ENCODE peak calls at places on chromosomes 13 and 19, in six cellular contexts. W is WTC11, V is AG09309, T is thoracic aorta, J is upper lobe of right lung, Q is GM12864. R is an unnamed sample.

GRCh38 chr13:94416454-94417080 is 62.9 kb downstream of the DCT start:
- DNase-seq in T (no peak), Q (no peak), J (no peak), W (peak; percentile 64), V (no peak), R (no peak)

GRCh38 chr13:27353166-27353583 is 71.2 kb upstream of the GTF3A start:
- DNase-seq in J (no peak), T (no peak), Q (peak; percentile 91), V (no peak), W (no peak), R (no peak)

GRCh38 chr13:48561461-48562224 is 28.8 kb upstream of the RCBTB2 start:
- DNase-seq in Q (peak; percentile 62), W (no peak), T (no peak), V (no peak), J (no peak), R (no peak)

GRCh38 chr13:111901301-111901905 is 165.5 kb upstream of the SOX1 start:
- DNase-seq in J (no peak), W (peak; percentile 7), T (no peak), V (no peak), Q (no peak), R (peak; percentile 74)

GRCh38 chr19:48873476-48874308 is 1.5 kb downstream of the PPP1R15A start:
- DNase-seq in T (no peak), V (no peak), Q (no peak), W (no peak), J (no peak), R (peak; percentile 88)

GRCh38 chr19:11152318-11153062 is 3.1 kb downstream of the SPC24 start:
- DNase-seq in Q (no peak), T (no peak), J (no peak), V (no peak), W (no peak), R (peak; percentile 73)

GRCh38 chr13:68810660-68811059 is 1297.0 kb upstream of the ATXN8OS start:
- DNase-seq in V (no peak), W (no peak), Q (no peak), T (no peak), J (no peak), R (no peak)

GRCh38 chr13:75399168-75399878 is 82.6 kb downstream of the TBC1D4 start:
- DNase-seq in W (no peak), Q (no peak), J (no peak), T (no peak), V (peak; percentile 4), R (no peak)

GRCh38 chr13:105543742-105544141 is 991.7 kb downstream of the EFNB2 start:
- DNase-seq in T (no peak), J (no peak), W (no peak), Q (no peak), V (no peak), R (no peak)

GRCh38 chr19:29031216-29031615 is 181.7 kb downstream of the UQCRFS1 start:
- DNase-seq in V (no peak), J (no peak), Q (no peak), W (no peak), T (no peak), R (no peak)

GRCh38 chr13:25217023-25217909 is 45.2 kb upstream of the AMER2 start:
- DNase-seq in J (no peak), V (no peak), T (no peak), W (no peak), Q (no peak), R (no peak)

GRCh38 chr19:50277966-50278580 is 51.1 kb downstream of the KCNC3 start:
- DNase-seq in T (no peak), W (no peak), J (no peak), V (no peak), Q (no peak), R (no peak)

GRCh38 chr19:50273821-50274220 is 55.4 kb downstream of the KCNC3 start:
- DNase-seq in W (no peak), T (no peak), V (no peak), Q (no peak), J (no peak), R (no peak)

GRCh38 chr19:50276370-50277063 is 52.7 kb downstream of the KCNC3 start:
- DNase-seq in W (no peak), T (no peak), V (no peak), J (no peak), Q (no peak), R (no peak)

GRCh38 chr19:50272263-50272897 is 56.8 kb downstream of the KCNC3 start:
- DNase-seq in J (no peak), V (no peak), T (no peak), W (no peak), Q (no peak), R (no peak)

DNA sequence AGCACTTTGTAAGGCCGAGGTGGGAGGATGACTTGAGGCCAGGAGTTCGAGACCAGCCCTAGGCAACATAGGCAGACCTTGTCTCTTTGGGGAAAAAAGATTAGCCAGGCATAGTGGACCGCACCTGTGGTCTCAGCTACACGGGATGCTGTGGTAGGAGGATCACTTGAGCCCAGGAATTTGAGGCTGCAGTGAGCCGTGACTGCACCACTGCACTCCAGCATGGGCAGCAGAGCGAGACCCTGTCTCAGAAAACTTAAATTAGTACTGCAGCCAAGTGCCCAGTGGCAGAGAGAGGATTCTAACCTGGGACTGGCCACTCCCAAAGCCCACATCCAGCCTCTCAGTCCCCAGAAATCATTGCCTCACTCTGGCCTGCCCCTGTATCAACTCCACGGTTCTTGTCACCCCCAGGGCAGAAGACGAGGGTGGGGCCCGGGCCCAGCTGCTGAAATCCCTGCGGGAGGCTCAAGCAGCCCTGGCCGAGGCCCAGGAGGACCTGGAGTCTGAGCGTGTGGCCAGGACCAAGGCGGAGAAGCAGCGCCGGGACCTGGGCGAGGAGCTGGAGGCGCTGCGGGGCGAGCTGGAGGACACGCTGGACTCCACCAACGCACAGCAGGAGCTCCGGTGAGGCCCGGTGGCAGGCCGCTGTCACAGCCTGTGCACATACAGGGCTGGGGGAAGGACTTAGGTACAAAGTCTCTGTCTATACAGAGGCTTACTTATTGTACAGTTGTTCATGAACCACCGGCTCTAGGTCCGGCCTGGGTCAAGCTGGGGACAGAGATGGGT is 53.4 kb downstream of the KCNC3 start:
- DNase-seq in T (no peak), J (no peak), W (no peak), Q (no peak), V (no peak), R (no peak)
- TF ChIP-seq CTCF in T (no peak), J (no peak), W (no peak), Q (no peak), V (no peak), R (no peak)

DNA sequence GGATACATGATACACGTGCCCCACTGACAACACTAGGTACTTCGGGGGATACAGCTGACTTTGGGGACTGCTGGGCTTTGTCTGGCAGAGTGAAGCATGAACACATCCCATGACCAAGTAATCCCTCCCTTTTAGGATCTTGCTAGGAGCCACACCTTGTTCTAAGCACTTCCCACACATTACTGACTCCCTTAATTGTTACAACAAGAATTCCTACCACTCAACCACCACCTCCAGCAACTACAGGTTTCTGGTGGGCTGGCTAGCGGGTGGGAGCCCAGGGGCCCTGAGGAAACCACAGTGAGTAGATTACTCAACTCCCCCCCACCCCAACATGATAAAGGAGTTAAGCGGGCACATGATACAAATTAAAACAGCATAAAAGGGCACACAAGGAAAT is 7.2 kb upstream of the SLC35E1 start:
- DNase-seq in Q (no peak), T (no peak), J (no peak), W (no peak), V (no peak), R (no peak)
- TF ChIP-seq CTCF in Q (no peak), T (no peak), J (no peak), W (no peak), V (no peak), R (no peak)

GRCh38 chr19:20367811-20368294 is 197.7 kb downstream of the ZNF737 start:
- DNase-seq in W (peak; percentile 52), V (no peak), T (no peak), Q (no peak), J (no peak), R (no peak)
- TF ChIP-seq CTCF in W (no peak), V (no peak), T (no peak), Q (no peak), J (no peak), R (no peak)

GRCh38 chr19:42360787-42361544 is 29.1 kb downstream of the CNFN start:
- DNase-seq in W (peak; percentile 79), Q (no peak), J (no peak), V (no peak), T (no peak), R (no peak)
- TF ChIP-seq CTCF in W (no peak), Q (no peak), J (no peak), V (no peak), T (no peak), R (no peak)

DNA sequence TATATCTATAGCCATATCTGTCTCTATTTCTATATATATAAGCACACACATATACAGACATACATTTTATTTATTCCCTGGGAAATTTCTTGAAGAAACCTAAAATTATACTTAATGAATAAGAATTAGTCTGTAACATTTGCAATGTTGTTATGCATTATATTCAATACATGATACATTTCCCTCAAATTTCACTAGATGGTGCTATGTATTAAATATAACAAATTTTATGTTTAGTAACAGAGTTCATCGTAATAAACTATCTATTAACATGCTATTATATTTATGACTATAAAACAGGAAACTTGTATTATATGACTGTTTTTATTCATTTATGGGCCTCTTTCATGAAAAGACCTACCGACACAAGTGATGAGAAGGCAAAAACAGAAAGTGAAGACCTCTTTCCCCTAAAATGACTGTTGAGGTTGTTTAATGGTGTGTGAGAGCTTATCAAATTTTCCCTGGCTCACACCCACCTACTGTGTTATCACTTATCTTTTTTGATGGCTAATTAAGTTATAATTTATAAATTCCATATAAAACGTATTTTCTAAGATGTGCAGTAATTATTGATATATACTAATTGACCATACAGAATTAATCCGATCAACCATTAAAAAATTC is 881.9 kb downstream of the SLITRK6 start:
- DNase-seq in Q (no peak), J (no peak), W (no peak), V (no peak), T (no peak), R (no peak)
- TF ChIP-seq CTCF in Q (no peak), J (peak; percentile 52), W (no peak), V (no peak), T (no peak), R (no peak)

GRCh38 chr19:42542791-42543190 is 14.5 kb upstream of the CEACAM1 start:
- DNase-seq in J (peak; percentile 15), V (no peak), T (no peak), Q (no peak), W (no peak), R (no peak)
- TF ChIP-seq CTCF in J (no peak), V (no peak), T (no peak), Q (no peak), W (no peak), R (no peak)

R was measured in lower leg skin.